ENCODE peak calls at places on chromosomes 3 and 15, in ten cellular contexts. A is DMS 273 treated with DMSO at 0.1 percent for 48 hours; S is left cardiac atrium; W is WTC11; U is EH; N is stimulated activated CD4-positive, alpha-beta T cell treated with anti-CD3 and anti-CD28 coated beads, Interleukin-4, amount 100 ng/mL, for 48 hours; X is effector CD4-positive, alpha-beta T cell; R is T-helper 2 cell; Y is T-cell; B is CD8-positive, alpha-beta T cell. E is an unnamed sample.
A peak's percentile ranks its signal among the peaks of the same experiment; 100 is the strongest.

GRCh38 chr15:95866698-95867440 is 463.6 kb upstream of the NR2F2 start:
- DNase-seq in A (no peak), S (no peak), W (no peak), U (no peak), N (no peak), X (no peak), R (no peak), Y (no peak), B (no peak), E (no peak)

GRCh38 chr3:125957674-125958510 is 11.1 kb upstream of the ROPN1B start:
- DNase-seq in A (no peak), S (no peak), W (peak; percentile 41), U (no peak), N (no peak), X (no peak), R (no peak), Y (no peak), B (no peak), E (no peak)

GRCh38 chr3:149307435-149307783 is 26.0 kb downstream of the TM4SF18 start:
- DNase-seq in A (no peak), S (no peak), W (no peak), U (no peak), N (no peak), X (no peak), R (no peak), Y (no peak), B (no peak), E (no peak)

GRCh38 chr3:132445812-132446211 is 28.5 kb downstream of the DNAJC13 start:
- DNase-seq in A (no peak), S (no peak), W (no peak), U (peak; percentile 94), N (no peak), X (no peak), R (no peak), Y (no peak), B (no peak), E (no peak)

GRCh38 chr15:70197945-70198361 is 100.2 kb upstream of the TLE3 start:
- DNase-seq in A (no peak), S (no peak), W (no peak), U (no peak), N (no peak), X (no peak), R (no peak), Y (no peak), B (no peak), E (no peak)

GRCh38 chr15:59887211-59887610 is 116.9 kb upstream of the FOXB1 start:
- DNase-seq in A (no peak), S (no peak), W (no peak), U (no peak), N (no peak), X (no peak), R (no peak), Y (no peak), B (no peak), E (no peak)

GRCh38 chr3:111012388-111013248 is 59.0 kb upstream of the NECTIN3 start:
- DNase-seq in A (no peak), S (no peak), W (peak; percentile 40), U (peak; percentile 8), N (no peak), X (no peak), R (no peak), Y (no peak), B (no peak), E (no peak)

GRCh38 chr15:49747340-49747739 is 126.5 kb downstream of the DTWD1 start:
- DNase-seq in A (no peak), S (no peak), W (no peak), U (no peak), N (no peak), X (no peak), R (no peak), Y (no peak), B (no peak), E (no peak)

GRCh38 chr3:161026612-161027217 is 78.4 kb downstream of the B3GALNT1 start:
- DNase-seq in A (no peak), S (no peak), W (no peak), U (no peak), N (no peak), X (no peak), R (no peak), Y (no peak), B (no peak), E (no peak)

GRCh38 chr3:29898609-29899008 is 617.7 kb downstream of the RBMS3 start:
- DNase-seq in A (no peak), S (no peak), W (no peak), U (no peak), N (no peak), X (no peak), R (no peak), Y (no peak), B (no peak), E (no peak)

GRCh38 chr15:31267161-31268107 is 59.2 kb upstream of the KLF13 start:
- DNase-seq in A (no peak), S (no peak), W (peak; percentile 3), U (no peak), N (no peak), X (no peak), R (no peak), Y (no peak), B (no peak), E (no peak)

GRCh38 chr15:62672268-62672667 is 370.3 kb upstream of the TPM1 start:
- DNase-seq in A (no peak), S (no peak), W (no peak), U (peak; percentile 49), N (no peak), X (no peak), R (no peak), Y (no peak), B (no peak), E (no peak)

GRCh38 chr3:194386610-194387009 is 12.5 kb downstream of the GP5 start:
- DNase-seq in A (no peak), S (no peak), W (no peak), U (no peak), N (no peak), X (no peak), R (no peak), Y (no peak), B (no peak), E (no peak)

GRCh38 chr3:107660316-107660976 is 137.7 kb downstream of the BBX start:
- DNase-seq in A (no peak), S (no peak), W (no peak), U (peak; percentile 64), N (no peak), X (no peak), R (no peak), Y (no peak), B (no peak), E (peak; percentile 9)

GRCh38 chr15:89293012-89293411 is 41.6 kb downstream of the POLG start:
- DNase-seq in A (no peak), S (no peak), W (no peak), U (no peak), N (no peak), X (no peak), R (no peak), Y (no peak), B (no peak), E (no peak)

GRCh38 chr15:52559583-52559982 is 9.2 kb downstream of the ARPP19 start:
- DNase-seq in A (no peak), S (no peak), W (no peak), U (peak; percentile 38), N (peak; percentile 47), X (no peak), R (peak; percentile 35), Y (no peak), B (no peak), E (no peak)

GRCh38 chr3:179760944-179761343 is 108.1 kb downstream of the USP13 start:
- DNase-seq in A (no peak), S (no peak), W (no peak), U (peak; percentile 66), N (no peak), X (no peak), R (no peak), Y (no peak), B (no peak), E (no peak)

GRCh38 chr3:77873599-77873998 is 833.7 kb downstream of the ROBO2 start:
- DNase-seq in A (no peak), S (no peak), W (no peak), U (no peak), N (no peak), X (no peak), R (no peak), Y (no peak), B (no peak), E (no peak)

GRCh38 chr3:112693186-112693585 is 52.2 kb upstream of the CCDC80 start:
- DNase-seq in A (no peak), S (no peak), W (no peak), U (no peak), N (no peak), X (no peak), R (no peak), Y (no peak), B (no peak), E (no peak)

GRCh38 chr3:159814161-159814560 is 174.5 kb upstream of the IL12A start:
- DNase-seq in A (no peak), S (no peak), W (peak; percentile 19), U (peak; percentile 77), N (no peak), X (no peak), R (no peak), Y (no peak), B (no peak), E (no peak)

GRCh38 chr3:157438371-157438735 is 1.7 kb downstream of the PTX3 start:
- DNase-seq in A (peak; percentile 64), S (no peak), W (peak; percentile 16), U (peak; percentile 12), N (no peak), X (no peak), R (no peak), Y (no peak), B (no peak), E (no peak)

GRCh38 chr3:127233371-127233770 is 40.4 kb downstream of the PRR23E start:
- DNase-seq in A (no peak), S (no peak), W (peak; percentile 41), U (peak; percentile 32), N (no peak), X (no peak), R (no peak), Y (no peak), B (no peak), E (no peak)

GRCh38 chr3:142931222-142931621 is 32.3 kb downstream of the PAQR9 start:
- DNase-seq in A (no peak), S (no peak), W (peak; percentile 76), U (no peak), N (peak; percentile 27), X (no peak), R (no peak), Y (no peak), B (no peak), E (no peak)

GRCh38 chr3:150447631-150448465 is 39.8 kb downstream of the TSC22D2 start:
- DNase-seq in A (no peak), S (no peak), W (no peak), U (peak; percentile 56), N (no peak), X (no peak), R (no peak), Y (no peak), B (no peak), E (no peak)

GRCh38 chr3:188179006-188179966 is 25.3 kb downstream of the LPP start:
- DNase-seq in A (no peak), S (no peak), W (no peak), U (peak; percentile 84), N (no peak), X (no peak), R (no peak), Y (no peak), B (no peak), E (no peak)

GRCh38 chr3:193016437-193016887 is 98.8 kb upstream of the MB21D2 start:
- DNase-seq in A (no peak), S (peak; percentile 43), W (peak; percentile 18), U (peak; percentile 14), N (no peak), X (no peak), R (no peak), Y (no peak), B (no peak), E (no peak)

GRCh38 chr15:51144021-51144532 is 49.4 kb upstream of the TNFAIP8L3 start:
- DNase-seq in A (no peak), S (no peak), W (no peak), U (peak; percentile 57), N (no peak), X (no peak), R (no peak), Y (no peak), B (no peak), E (no peak)

E was measured in stimulated activated naive CD4-positive, alpha-beta T cell.